ENCODE peak calls at places on chromosomes 6 and 20, in six cellular contexts. One of them, this sample, is unnamed.

GRCh38 chr20:14991023-14991422 is 653.6 kb upstream of the FLRT3 start:
- ATAC-seq in upper lobe of left lung: no peak
- ATAC-seq in HCT116: no peak
- ATAC-seq in HepG2: peak; percentile 67
- ATAC-seq in K562: no peak
- ATAC-seq in GM12878: no peak
- ATAC-seq in this sample: no peak

GRCh38 chr6:62615366-62616015 is 329.5 kb upstream of the KHDRBS2 start:
- ATAC-seq in upper lobe of left lung: peak; percentile 84
- ATAC-seq in HCT116: no peak
- ATAC-seq in HepG2: peak; percentile 46
- ATAC-seq in K562: no peak
- ATAC-seq in GM12878: no peak
- ATAC-seq in this sample: no peak

GRCh38 chr6:169905041-169905807 is 153.8 kb downstream of the ERMARD start:
- ATAC-seq in upper lobe of left lung: peak; percentile 45
- ATAC-seq in HCT116: no peak
- ATAC-seq in HepG2: no peak
- ATAC-seq in K562: no peak
- ATAC-seq in GM12878: no peak
- ATAC-seq in this sample: peak; percentile 74

GRCh38 chr20:29079769-29080690 is 2177.4 kb upstream of the DEFB115 start:
- ATAC-seq in upper lobe of left lung: peak; percentile 83
- ATAC-seq in HCT116: no peak
- ATAC-seq in HepG2: peak; percentile 99
- ATAC-seq in K562: peak; percentile 99
- ATAC-seq in GM12878: no peak
- ATAC-seq in this sample: peak; percentile 57

GRCh38 chr6:14861491-14861943 is 384.4 kb upstream of the JARID2 start:
- ATAC-seq in upper lobe of left lung: no peak
- ATAC-seq in HCT116: no peak
- ATAC-seq in HepG2: no peak
- ATAC-seq in K562: peak; percentile 69
- ATAC-seq in GM12878: no peak
- ATAC-seq in this sample: no peak

GRCh38 chr6:130912451-130912850 is 85.2 kb downstream of the SMLR1 start:
- ATAC-seq in upper lobe of left lung: no peak
- ATAC-seq in HCT116: no peak
- ATAC-seq in HepG2: peak; percentile 50
- ATAC-seq in K562: peak; percentile 31
- ATAC-seq in GM12878: no peak
- ATAC-seq in this sample: no peak

GRCh38 chr6:11764250-11764604 is 14.4 kb downstream of the ADTRP start:
- ATAC-seq in upper lobe of left lung: no peak
- ATAC-seq in HCT116: no peak
- ATAC-seq in HepG2: no peak
- ATAC-seq in K562: no peak
- ATAC-seq in GM12878: no peak
- ATAC-seq in this sample: no peak

GRCh38 chr6:163563303-163563702 is 148.8 kb downstream of the QKI start:
- ATAC-seq in upper lobe of left lung: no peak
- ATAC-seq in HCT116: no peak
- ATAC-seq in HepG2: no peak
- ATAC-seq in K562: no peak
- ATAC-seq in GM12878: no peak
- ATAC-seq in this sample: no peak

GRCh38 chr6:56851541-56852248 is 103.2 kb upstream of the BEND6 start:
- ATAC-seq in upper lobe of left lung: peak; percentile 81
- ATAC-seq in HCT116: peak; percentile 77
- ATAC-seq in HepG2: peak; percentile 98
- ATAC-seq in K562: peak; percentile 92
- ATAC-seq in GM12878: peak; percentile 89
- ATAC-seq in this sample: peak; percentile 87

DNA sequence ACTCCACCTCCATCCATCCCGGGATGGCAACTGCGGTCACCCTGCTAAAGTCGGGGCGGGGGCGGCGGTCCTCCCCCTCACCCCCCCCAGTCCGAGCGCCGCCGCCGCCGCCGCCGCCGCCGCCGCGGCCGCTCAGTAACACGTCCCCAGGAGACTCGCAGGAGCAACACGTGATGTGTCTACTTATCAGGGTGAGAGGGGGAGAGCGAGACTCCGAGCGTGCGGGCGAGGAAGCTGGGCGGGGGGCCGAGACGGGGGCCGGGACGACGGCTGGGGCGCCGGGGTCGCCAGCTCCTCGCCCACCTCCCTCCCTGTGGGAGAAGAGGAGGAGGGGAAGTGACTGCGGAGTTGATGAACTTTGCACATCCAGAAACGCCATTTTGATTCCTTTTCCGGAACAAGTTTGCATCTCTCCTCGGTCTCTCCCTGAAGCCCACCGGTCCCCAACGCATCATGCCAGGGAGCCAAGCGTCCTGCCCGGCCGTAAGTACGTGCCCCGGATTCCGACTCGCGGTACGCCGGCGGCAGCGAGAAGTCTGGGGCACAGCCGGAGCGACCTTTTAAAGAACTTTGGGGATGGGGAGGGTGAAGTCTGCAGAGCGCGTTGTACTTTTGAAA is at the start of gene RREB1:
- ATAC-seq in upper lobe of left lung: peak; percentile 74
- ATAC-seq in HCT116: peak; percentile 70
- ATAC-seq in HepG2: peak; percentile 64
- ATAC-seq in K562: peak; percentile 76
- ATAC-seq in GM12878: peak; percentile 76
- ATAC-seq in this sample: peak; percentile 64
- TF ChIP-seq POLR2A in upper lobe of left lung: no peak
- TF ChIP-seq POLR2A in HCT116: no peak
- TF ChIP-seq POLR2A in HepG2: peak; percentile 83
- TF ChIP-seq POLR2A in K562: no peak
- TF ChIP-seq POLR2A in GM12878: peak; percentile 33
- TF ChIP-seq POLR2A in this sample: no peak

GRCh38 chr20:64211874-64212658 is 43.5 kb upstream of the PCMTD2 start:
- ATAC-seq in upper lobe of left lung: peak; percentile 20
- ATAC-seq in HCT116: no peak
- ATAC-seq in HepG2: peak; percentile 21
- ATAC-seq in K562: no peak
- ATAC-seq in GM12878: no peak
- ATAC-seq in this sample: no peak

GRCh38 chr20:64216036-64216435 is 39.5 kb upstream of the PCMTD2 start:
- ATAC-seq in upper lobe of left lung: no peak
- ATAC-seq in HCT116: no peak
- ATAC-seq in HepG2: no peak
- ATAC-seq in K562: no peak
- ATAC-seq in GM12878: no peak
- ATAC-seq in this sample: no peak

GRCh38 chr20:64212750-64213149 is 42.8 kb upstream of the PCMTD2 start:
- ATAC-seq in upper lobe of left lung: no peak
- ATAC-seq in HCT116: no peak
- ATAC-seq in HepG2: peak; percentile 7
- ATAC-seq in K562: peak; percentile 34
- ATAC-seq in GM12878: no peak
- ATAC-seq in this sample: peak; percentile 62

GRCh38 chr20:64214952-64215351 is 40.6 kb upstream of the PCMTD2 start:
- ATAC-seq in upper lobe of left lung: no peak
- ATAC-seq in HCT116: no peak
- ATAC-seq in HepG2: no peak
- ATAC-seq in K562: no peak
- ATAC-seq in GM12878: no peak
- ATAC-seq in this sample: no peak

DNA sequence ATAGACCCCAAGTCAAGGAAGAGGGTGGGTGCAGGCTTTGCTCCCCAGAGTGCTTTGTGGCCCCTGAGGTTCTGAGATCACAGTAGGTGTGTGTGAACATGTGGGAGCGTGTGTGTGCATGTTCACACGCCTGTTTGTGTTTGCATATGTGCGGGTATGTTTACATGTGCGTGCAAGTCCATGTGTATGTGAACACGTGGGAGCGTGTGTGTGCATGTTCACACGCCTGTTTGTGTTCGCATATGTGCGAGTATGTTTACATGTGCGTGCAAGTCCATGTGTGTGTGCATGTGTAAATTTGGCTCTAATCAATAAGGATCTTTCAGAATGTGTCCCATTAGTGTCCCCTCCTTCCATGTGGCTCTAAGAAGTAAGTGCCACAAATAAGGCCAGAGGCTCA is 41.4 kb upstream of the PCMTD2 start:
- ATAC-seq in upper lobe of left lung: no peak
- ATAC-seq in HCT116: no peak
- ATAC-seq in HepG2: no peak
- ATAC-seq in K562: no peak
- ATAC-seq in GM12878: no peak
- ATAC-seq in this sample: no peak
- TF ChIP-seq POLR2AphosphoS5 in upper lobe of left lung: no peak
- TF ChIP-seq POLR2AphosphoS5 in HCT116: no peak
- TF ChIP-seq POLR2AphosphoS5 in HepG2: no peak
- TF ChIP-seq POLR2AphosphoS5 in K562: no peak
- TF ChIP-seq POLR2AphosphoS5 in GM12878: no peak
- TF ChIP-seq POLR2AphosphoS5 in this sample: no peak

DNA sequence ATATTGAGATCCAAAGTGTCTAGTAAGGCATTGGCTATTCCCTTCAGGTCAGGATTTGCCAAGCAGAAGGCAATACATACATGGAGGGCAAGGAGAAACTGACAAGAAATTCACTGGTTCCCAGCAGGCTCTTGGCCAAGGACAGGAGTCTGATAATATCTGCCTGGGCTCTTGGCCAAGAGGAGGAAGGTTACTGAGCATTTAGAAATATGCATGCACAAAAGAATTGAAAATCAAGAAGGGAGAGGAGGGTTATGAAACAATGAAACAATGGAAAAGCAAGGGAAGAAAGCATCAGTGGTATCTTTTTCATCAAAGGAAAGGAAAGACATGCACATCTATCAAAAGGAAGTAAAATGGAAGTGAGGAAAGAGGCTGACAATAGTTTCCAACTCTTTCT is 42.4 kb downstream of the ARHGAP18 start:
- ATAC-seq in upper lobe of left lung: no peak
- ATAC-seq in HCT116: no peak
- ATAC-seq in HepG2: no peak
- ATAC-seq in K562: peak; percentile 64
- ATAC-seq in GM12878: no peak
- ATAC-seq in this sample: no peak
- H3K4me1 ChIP-seq in upper lobe of left lung: peaks cover 46% of the 10 kb centered on the region
- H3K4me1 ChIP-seq in HCT116: peaks cover 84% of the 10 kb centered on the region
- H3K4me1 ChIP-seq in HepG2: peaks cover 73% of the 10 kb centered on the region
- H3K4me1 ChIP-seq in K562: peaks cover 48% of the 10 kb centered on the region
- H3K4me1 ChIP-seq in GM12878: peaks cover 35% of the 10 kb centered on the region
- H3K4me1 ChIP-seq in this sample: no peaks in the 10 kb centered on the region

GRCh38 chr6:166556336-166556735 is 30.1 kb downstream of the RAMACL start:
- ATAC-seq in upper lobe of left lung: no peak
- ATAC-seq in HCT116: no peak
- ATAC-seq in HepG2: no peak
- ATAC-seq in K562: no peak
- ATAC-seq in GM12878: no peak
- ATAC-seq in this sample: no peak

GRCh38 chr6:166555066-166555465 is 31.4 kb downstream of the RAMACL start:
- ATAC-seq in upper lobe of left lung: no peak
- ATAC-seq in HCT116: no peak
- ATAC-seq in HepG2: no peak
- ATAC-seq in K562: no peak
- ATAC-seq in GM12878: no peak
- ATAC-seq in this sample: no peak

GRCh38 chr6:166559211-166559610 is 27.3 kb downstream of the RAMACL start:
- ATAC-seq in upper lobe of left lung: no peak
- ATAC-seq in HCT116: no peak
- ATAC-seq in HepG2: no peak
- ATAC-seq in K562: no peak
- ATAC-seq in GM12878: no peak
- ATAC-seq in this sample: no peak

GRCh38 chr6:166558156-166559025 is 28.1 kb downstream of the RAMACL start:
- ATAC-seq in upper lobe of left lung: no peak
- ATAC-seq in HCT116: no peak
- ATAC-seq in HepG2: no peak
- ATAC-seq in K562: no peak
- ATAC-seq in GM12878: no peak
- ATAC-seq in this sample: no peak

DNA sequence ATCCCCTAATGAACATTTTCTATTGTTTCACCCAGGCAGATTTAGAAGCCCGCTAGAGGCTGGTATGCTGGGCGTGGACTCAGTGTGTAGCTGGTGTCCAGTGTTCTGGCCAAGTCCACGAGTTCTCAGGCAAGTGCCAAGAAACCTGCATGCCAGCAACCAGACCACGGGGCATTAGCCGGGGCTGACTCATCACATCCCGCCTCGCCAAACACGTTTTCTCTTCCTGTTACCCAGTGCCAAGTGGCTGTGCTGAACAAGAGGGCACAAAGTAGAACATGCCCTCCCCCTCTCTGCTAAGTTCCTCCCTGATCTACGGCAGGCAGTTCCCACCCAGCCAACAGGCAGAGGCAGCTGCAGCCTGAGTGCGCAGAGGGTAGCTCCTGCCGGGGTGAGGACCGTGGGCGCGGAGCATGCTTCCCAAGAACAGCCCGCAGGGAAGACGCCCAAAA is 29.6 kb downstream of the RAMACL start:
- ATAC-seq in upper lobe of left lung: peak; percentile 96
- ATAC-seq in HCT116: peak; percentile 92
- ATAC-seq in HepG2: no peak
- ATAC-seq in K562: no peak
- ATAC-seq in GM12878: no peak
- ATAC-seq in this sample: peak; percentile 96
- TF ChIP-seq POLR2A in upper lobe of left lung: no peak
- TF ChIP-seq POLR2A in HCT116: no peak
- TF ChIP-seq POLR2A in HepG2: no peak
- TF ChIP-seq POLR2A in K562: no peak
- TF ChIP-seq POLR2A in GM12878: no peak
- TF ChIP-seq POLR2A in this sample: no peak